ENCODE peak calls at places on chromosome 1, in four cellular contexts. One of them, this sample, is unnamed.

GRCh38 chr1:46413596-46413985 is 19.5 kb downstream of the FAAH start:
- DNase-seq in nucleus accumbens: no peak
- DNase-seq in AG10803: no peak
- DNase-seq in T-cell: peak; percentile 24
- DNase-seq in this sample: peak; percentile 33

GRCh38 chr1:198205021-198205684 is 48.4 kb downstream of the NEK7 start:
- DNase-seq in AG10803: no peak
- DNase-seq in nucleus accumbens: no peak
- DNase-seq in T-cell: no peak
- DNase-seq in this sample: no peak

GRCh38 chr1:8660455-8660854 is 157.0 kb downstream of the RERE start:
- DNase-seq in T-cell: no peak
- DNase-seq in nucleus accumbens: peak; percentile 15
- DNase-seq in AG10803: peak; percentile 94
- DNase-seq in this sample: no peak

GRCh38 chr1:5333326-5333725 is 658.9 kb downstream of the NPHP4 start:
- DNase-seq in nucleus accumbens: no peak
- DNase-seq in AG10803: no peak
- DNase-seq in T-cell: no peak
- DNase-seq in this sample: no peak

GRCh38 chr1:113370868-113371267 is 19.4 kb upstream of the MAGI3 start:
- DNase-seq in AG10803: no peak
- DNase-seq in nucleus accumbens: no peak
- DNase-seq in T-cell: no peak
- DNase-seq in this sample: no peak

GRCh38 chr1:108082006-108082405 is 117.0 kb upstream of the VAV3 start:
- DNase-seq in nucleus accumbens: no peak
- DNase-seq in AG10803: peak; percentile 3
- DNase-seq in T-cell: no peak
- DNase-seq in this sample: no peak

GRCh38 chr1:41380979-41381690 is 19.9 kb downstream of the FOXO6 start:
- DNase-seq in nucleus accumbens: peak; percentile 12
- DNase-seq in AG10803: no peak
- DNase-seq in T-cell: peak; percentile 34
- DNase-seq in this sample: no peak

GRCh38 chr1:65264197-65264929 is 45.0 kb upstream of the DNAJC6 start:
- DNase-seq in T-cell: no peak
- DNase-seq in AG10803: peak; percentile 70
- DNase-seq in nucleus accumbens: peak; percentile 35
- DNase-seq in this sample: peak; percentile 27

This sample was measured in stimulated activated naive CD8-positive, alpha-beta T cell treated with anti-CD3 and anti-CD28 coated beads, Interleukin-15, Interleukin-2, amounts not matched to agents 100 U/mL and 50 U/mL, for 24 hours.